ENCODE peak calls at places on chromosome 6, in six cellular contexts. S, Z, C, M, O and B are unnamed samples.

GRCh38 chr6:6654599-6655575 is 66.4 kb downstream of the LY86 start:
- DNase-seq in S (no peak), Z (peak; percentile 21), C (no peak), M (no peak), O (no peak), B (no peak)

GRCh38 chr6:18496462-18496861 is 109.3 kb downstream of the RNF144B start:
- DNase-seq in S (no peak), Z (no peak), C (no peak), M (no peak), O (no peak), B (no peak)

GRCh38 chr6:14861491-14861943 is 384.4 kb upstream of the JARID2 start:
- DNase-seq in S (no peak), Z (no peak), C (no peak), M (no peak), O (no peak), B (no peak)

GRCh38 chr6:11033825-11034224 is 10.3 kb downstream of the ELOVL2 start:
- DNase-seq in S (no peak), Z (peak; percentile 61), C (no peak), M (no peak), O (no peak), B (no peak)

GRCh38 chr6:96465321-96465903 is 56.2 kb upstream of the UFL1 start:
- DNase-seq in S (no peak), Z (no peak), C (no peak), M (no peak), O (no peak), B (no peak)

GRCh38 chr6:79821859-79822258 is 125.5 kb downstream of the ELOVL4 start:
- DNase-seq in S (peak; percentile 20), Z (no peak), C (no peak), M (peak; percentile 10), O (no peak), B (no peak)

GRCh38 chr6:169722362-169723199 is 1.7 kb downstream of the PHF10 start:
- DNase-seq in S (peak; percentile 36), Z (peak; percentile 55), C (peak; percentile 82), M (peak; percentile 66), O (no peak), B (peak; percentile 59)

GRCh38 chr6:157236040-157236725 is 87.1 kb downstream of the TMEM242 start:
- DNase-seq in S (no peak), Z (no peak), C (peak; percentile 89), M (no peak), O (no peak), B (peak; percentile 77)

GRCh38 chr6:44064089-44064947 is 62.9 kb downstream of the MRPL14 start:
- DNase-seq in S (no peak), Z (peak; percentile 91), C (no peak), M (peak; percentile 95), O (no peak), B (peak; percentile 20)
- H3K4me1 ChIP-seq in S (no peaks in the 10 kb centered on the region), Z (peaks cover 49% of the 10 kb centered on the region), C (peaks cover 14% of the 10 kb centered on the region), M (peaks cover 36% of the 10 kb centered on the region), O (peaks cover 44% of the 10 kb centered on the region), B (no peaks in the 10 kb centered on the region)

DNA sequence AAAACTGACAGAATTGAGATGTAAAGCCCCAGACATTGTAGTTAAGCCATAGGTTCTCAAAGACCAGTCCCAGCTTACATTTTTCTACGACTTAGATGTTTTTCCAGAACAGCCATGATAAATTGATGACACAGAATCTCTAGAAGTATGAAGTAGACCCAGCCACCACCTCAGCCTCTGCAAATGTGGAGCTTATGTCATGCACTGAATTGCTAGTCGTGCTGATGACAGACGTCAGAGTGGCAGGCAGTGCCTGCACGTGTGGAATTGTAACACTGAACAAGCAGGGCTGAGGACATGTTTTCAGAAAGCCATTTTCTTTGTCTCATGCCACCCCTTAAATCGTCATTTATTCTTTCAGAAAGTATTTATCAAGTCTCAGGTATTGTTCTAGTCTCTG is 72.4 kb upstream of the TMEM181 start:
- DNase-seq in S (no peak), Z (no peak), C (no peak), M (no peak), O (no peak), B (no peak)
- H3K36me3 ChIP-seq in S (no peaks in the 10 kb centered on the region), Z (peaks cover 2% of the 10 kb centered on the region), C (peaks cover 17% of the 10 kb centered on the region), M (no peaks in the 10 kb centered on the region), O (peaks cover 3% of the 10 kb centered on the region), B (no peaks in the 10 kb centered on the region)

DNA sequence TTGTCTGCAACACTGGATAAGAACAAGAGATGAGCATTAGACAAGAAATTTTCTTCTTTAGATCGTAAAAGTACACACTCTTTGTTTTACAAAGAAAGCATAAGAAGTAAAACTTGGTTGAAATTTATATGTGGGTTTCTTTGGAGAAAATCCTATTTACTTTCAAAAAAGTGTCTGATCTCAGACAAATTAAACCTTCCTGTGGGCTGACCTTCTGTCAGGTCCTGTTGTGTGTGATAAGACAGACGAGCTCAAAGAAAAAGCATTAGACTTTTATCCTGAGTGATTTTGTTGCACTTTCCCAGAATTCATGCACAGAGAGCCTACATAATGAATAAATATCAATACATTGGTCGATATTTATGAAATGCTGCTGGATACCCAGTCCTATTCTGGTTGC is 302.1 kb upstream of the SYNCRIP start:
- DNase-seq in S (no peak), Z (no peak), C (no peak), M (no peak), O (no peak), B (no peak)
- TF ChIP-seq CTCF in S (no peak), Z (no peak), C (no peak), M (no peak), O (no peak), B (no peak)

DNA sequence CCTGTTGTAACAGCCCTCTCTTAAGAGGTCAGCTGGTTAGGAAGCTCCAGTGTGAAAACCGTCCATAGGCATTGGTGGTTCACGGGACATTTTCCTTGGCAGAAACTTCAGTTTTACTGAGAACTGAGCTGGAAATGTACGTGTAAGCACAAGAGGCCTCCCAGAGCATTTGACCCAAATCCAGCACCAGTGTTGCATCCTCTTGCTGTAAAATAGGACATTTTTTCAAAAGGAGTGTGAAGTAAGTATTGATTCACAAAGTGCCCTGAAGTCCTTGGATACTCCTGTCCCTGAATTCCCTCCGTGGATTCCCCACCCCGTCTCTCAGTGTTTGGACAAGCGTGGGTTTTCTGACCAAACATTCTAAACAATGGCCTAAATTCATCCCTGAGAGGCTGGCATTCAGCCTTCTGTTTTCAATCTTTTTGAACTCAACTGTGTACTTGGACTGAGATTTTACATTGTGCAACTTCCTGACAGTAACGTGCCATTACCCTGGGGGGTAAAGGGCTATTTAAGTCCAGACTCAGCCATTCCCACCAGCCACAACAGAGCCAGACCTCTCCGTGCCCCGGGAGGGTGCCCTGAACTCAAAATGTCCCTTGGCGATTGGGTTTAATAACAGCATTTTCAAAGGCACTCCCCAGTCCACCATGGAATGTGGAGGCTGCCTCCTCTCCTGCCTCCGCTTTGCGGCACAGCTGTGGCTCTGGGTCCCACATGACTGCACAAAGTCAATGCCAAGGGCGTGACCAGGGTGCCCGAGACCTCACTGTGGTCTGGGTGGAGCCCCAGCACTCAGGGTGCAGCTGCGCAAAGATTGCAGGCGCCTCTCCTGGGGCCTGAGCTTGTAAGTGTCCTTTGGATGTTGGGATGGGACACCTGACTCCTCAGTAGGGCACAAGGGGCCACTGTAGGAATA is 92.7 kb upstream of the AFDN start:
- DNase-seq in S (no peak), Z (peak; percentile 2), C (no peak), M (no peak), O (no peak), B (no peak)
- H3K4me1 ChIP-seq in S (no peaks in the 10 kb centered on the region), Z (no peaks in the 10 kb centered on the region), C (peaks cover 4% of the 10 kb centered on the region), M (no peaks in the 10 kb centered on the region), O (no peaks in the 10 kb centered on the region), B (no peaks in the 10 kb centered on the region)

GRCh38 chr6:149403534-149403933 is 3.5 kb downstream of the SUMO4 start:
- DNase-seq in S (no peak), Z (no peak), C (no peak), M (no peak), O (no peak), B (no peak)
- H3K36me3 ChIP-seq in S (peaks cover 3% of the 10 kb centered on the region), Z (peaks cover 5% of the 10 kb centered on the region), C (peaks cover 56% of the 10 kb centered on the region), M (no peaks in the 10 kb centered on the region), O (peaks cover 27% of the 10 kb centered on the region), B (peaks cover 12% of the 10 kb centered on the region)

DNA sequence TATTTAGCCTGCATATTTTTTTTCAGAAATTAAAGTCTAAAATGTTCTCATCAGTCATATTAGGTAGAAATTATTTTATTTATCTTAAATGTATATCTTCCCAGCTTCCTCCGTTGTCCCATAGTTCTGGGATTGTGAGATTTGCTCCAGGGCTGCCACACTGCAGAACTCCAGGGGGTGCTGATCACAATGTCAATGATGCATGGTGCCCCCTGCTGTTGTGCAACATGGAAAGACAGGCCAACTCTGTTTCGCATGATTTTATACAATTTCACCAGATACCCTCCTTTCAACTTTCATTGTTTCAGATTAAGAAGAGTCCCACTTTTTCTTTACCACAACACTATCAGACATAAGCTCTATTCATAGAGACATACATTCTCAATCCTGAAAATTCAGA is 35.9 kb downstream of the ID4 start:
- DNase-seq in S (no peak), Z (no peak), C (no peak), M (no peak), O (no peak), B (no peak)
- TF ChIP-seq CTCF in S (no peak), Z (peak; percentile 5), C (no peak), M (no peak), O (no peak), B (no peak)